ENCODE peak calls at places on chromosomes 6 and 20, in ten cellular contexts. One of them, this sample, is unnamed.

GRCh38 chr6:167568407-167569024 is 243.6 kb downstream of the TTLL2 start:
- DNase-seq in left ventricle myocardium inferior: no peak
- DNase-seq in small intestine: no peak
- DNase-seq in tibial nerve: no peak
- DNase-seq in aorta: no peak
- DNase-seq in HCT116: no peak
- DNase-seq in Peyer's patch: no peak
- DNase-seq in heart left ventricle: no peak
- DNase-seq in cardiac muscle cell: no peak
- DNase-seq in ovary: no peak
- DNase-seq in this sample: no peak

GRCh38 chr6:53009056-53009455 is 14.0 kb upstream of the GSTA4 start:
- DNase-seq in left ventricle myocardium inferior: no peak
- DNase-seq in heart left ventricle: no peak
- DNase-seq in aorta: no peak
- DNase-seq in small intestine: no peak
- DNase-seq in ovary: no peak
- DNase-seq in Peyer's patch: no peak
- DNase-seq in cardiac muscle cell: no peak
- DNase-seq in HCT116: no peak
- DNase-seq in tibial nerve: no peak
- DNase-seq in this sample: no peak

GRCh38 chr20:64105846-64106434 is 1.4 kb downstream of the NPBWR2 start:
- DNase-seq in ovary: no peak
- DNase-seq in small intestine: no peak
- DNase-seq in cardiac muscle cell: no peak
- DNase-seq in HCT116: no peak
- DNase-seq in Peyer's patch: peak
- DNase-seq in aorta: peak
- DNase-seq in tibial nerve: no peak
- DNase-seq in left ventricle myocardium inferior: peak
- DNase-seq in heart left ventricle: peak
- DNase-seq in this sample: peak

GRCh38 chr6:106757722-106758467 is 128.5 kb downstream of the QRSL1 start:
- DNase-seq in HCT116: no peak
- DNase-seq in cardiac muscle cell: no peak
- DNase-seq in left ventricle myocardium inferior: no peak
- DNase-seq in Peyer's patch: no peak
- DNase-seq in small intestine: no peak
- DNase-seq in ovary: no peak
- DNase-seq in heart left ventricle: no peak
- DNase-seq in tibial nerve: no peak
- DNase-seq in aorta: no peak
- DNase-seq in this sample: no peak

GRCh38 chr20:37417857-37418501 is 72.0 kb downstream of the SRC start:
- DNase-seq in Peyer's patch: no peak
- DNase-seq in tibial nerve: no peak
- DNase-seq in aorta: no peak
- DNase-seq in cardiac muscle cell: no peak
- DNase-seq in small intestine: no peak
- DNase-seq in left ventricle myocardium inferior: no peak
- DNase-seq in ovary: no peak
- DNase-seq in HCT116: no peak
- DNase-seq in heart left ventricle: no peak
- DNase-seq in this sample: no peak

GRCh38 chr6:83601119-83601518 is 88.8 kb downstream of the PRSS35 start:
- DNase-seq in heart left ventricle: no peak
- DNase-seq in cardiac muscle cell: no peak
- DNase-seq in aorta: no peak
- DNase-seq in HCT116: no peak
- DNase-seq in Peyer's patch: no peak
- DNase-seq in small intestine: no peak
- DNase-seq in left ventricle myocardium inferior: no peak
- DNase-seq in tibial nerve: no peak
- DNase-seq in ovary: no peak
- DNase-seq in this sample: no peak

GRCh38 chr6:79586548-79586947 is 44.6 kb upstream of the SH3BGRL2 start:
- DNase-seq in ovary: no peak
- DNase-seq in heart left ventricle: no peak
- DNase-seq in left ventricle myocardium inferior: no peak
- DNase-seq in small intestine: peak
- DNase-seq in cardiac muscle cell: peak
- DNase-seq in HCT116: peak
- DNase-seq in aorta: no peak
- DNase-seq in tibial nerve: no peak
- DNase-seq in Peyer's patch: no peak
- DNase-seq in this sample: no peak

GRCh38 chr20:57738484-57738883 is 28.7 kb upstream of the PMEPA1 start:
- DNase-seq in small intestine: peak
- DNase-seq in heart left ventricle: no peak
- DNase-seq in HCT116: no peak
- DNase-seq in cardiac muscle cell: no peak
- DNase-seq in Peyer's patch: no peak
- DNase-seq in aorta: no peak
- DNase-seq in tibial nerve: no peak
- DNase-seq in ovary: no peak
- DNase-seq in left ventricle myocardium inferior: no peak
- DNase-seq in this sample: no peak

GRCh38 chr6:170273191-170273590 is 17.7 kb downstream of the DLL1 start:
- DNase-seq in aorta: peak
- DNase-seq in Peyer's patch: no peak
- DNase-seq in ovary: no peak
- DNase-seq in cardiac muscle cell: no peak
- DNase-seq in heart left ventricle: no peak
- DNase-seq in left ventricle myocardium inferior: no peak
- DNase-seq in HCT116: no peak
- DNase-seq in small intestine: no peak
- DNase-seq in tibial nerve: no peak
- DNase-seq in this sample: no peak

GRCh38 chr6:7701212-7701834 is 24.6 kb upstream of the BMP6 start:
- DNase-seq in tibial nerve: no peak
- DNase-seq in left ventricle myocardium inferior: no peak
- DNase-seq in Peyer's patch: no peak
- DNase-seq in HCT116: no peak
- DNase-seq in cardiac muscle cell: no peak
- DNase-seq in ovary: no peak
- DNase-seq in heart left ventricle: no peak
- DNase-seq in aorta: no peak
- DNase-seq in small intestine: no peak
- DNase-seq in this sample: no peak

GRCh38 chr20:41697861-41698559 is 79.8 kb upstream of the CHD6 start:
- DNase-seq in small intestine: peak
- DNase-seq in aorta: no peak
- DNase-seq in cardiac muscle cell: peak
- DNase-seq in HCT116: no peak
- DNase-seq in heart left ventricle: no peak
- DNase-seq in ovary: no peak
- DNase-seq in tibial nerve: no peak
- DNase-seq in left ventricle myocardium inferior: no peak
- DNase-seq in Peyer's patch: peak
- DNase-seq in this sample: no peak

GRCh38 chr6:89282749-89283148 is 32.4 kb downstream of the GABRR2 start:
- DNase-seq in left ventricle myocardium inferior: no peak
- DNase-seq in Peyer's patch: no peak
- DNase-seq in heart left ventricle: no peak
- DNase-seq in ovary: no peak
- DNase-seq in HCT116: no peak
- DNase-seq in cardiac muscle cell: no peak
- DNase-seq in small intestine: no peak
- DNase-seq in tibial nerve: no peak
- DNase-seq in aorta: no peak
- DNase-seq in this sample: no peak

GRCh38 chr20:58044286-58044685 is 184.2 kb downstream of the ANKRD60 start:
- DNase-seq in small intestine: no peak
- DNase-seq in cardiac muscle cell: no peak
- DNase-seq in left ventricle myocardium inferior: no peak
- DNase-seq in aorta: no peak
- DNase-seq in ovary: no peak
- DNase-seq in heart left ventricle: no peak
- DNase-seq in Peyer's patch: no peak
- DNase-seq in HCT116: no peak
- DNase-seq in tibial nerve: no peak
- DNase-seq in this sample: no peak

GRCh38 chr20:36271639-36272546 is 34.2 kb upstream of the DLGAP4 start:
- DNase-seq in left ventricle myocardium inferior: no peak
- DNase-seq in cardiac muscle cell: no peak
- DNase-seq in heart left ventricle: no peak
- DNase-seq in small intestine: no peak
- DNase-seq in aorta: no peak
- DNase-seq in HCT116: no peak
- DNase-seq in ovary: no peak
- DNase-seq in Peyer's patch: no peak
- DNase-seq in tibial nerve: no peak
- DNase-seq in this sample: no peak

DNA sequence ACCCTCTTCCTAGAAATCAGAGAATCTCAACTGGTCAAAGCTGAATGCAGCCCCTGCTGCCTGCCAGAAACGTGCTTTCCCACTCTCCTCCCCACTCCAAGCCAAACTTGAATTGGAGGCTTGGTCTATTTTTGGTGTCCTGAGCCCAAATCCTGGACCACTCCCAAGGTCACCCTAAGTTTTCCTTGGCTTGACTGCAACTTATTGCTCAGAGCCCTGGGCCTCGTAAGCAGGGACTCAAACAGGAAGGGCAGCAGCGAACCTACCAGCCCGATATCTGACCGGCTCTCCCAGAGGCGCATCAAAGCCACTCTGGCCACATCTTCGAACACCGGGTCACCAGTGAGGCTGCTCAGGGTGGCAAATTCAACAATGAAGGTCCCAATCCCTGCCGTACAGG is 12.7 kb downstream of the EDEM2 start:
- DNase-seq in ovary: peak
- DNase-seq in cardiac muscle cell: peak
- DNase-seq in tibial nerve: peak
- DNase-seq in Peyer's patch: no peak
- DNase-seq in heart left ventricle: peak
- DNase-seq in HCT116: no peak
- DNase-seq in aorta: peak
- DNase-seq in small intestine: no peak
- DNase-seq in left ventricle myocardium inferior: peak
- DNase-seq in this sample: no peak
- H3K27ac ChIP-seq in ovary: no peak
- H3K27ac ChIP-seq in cardiac muscle cell: peak
- H3K27ac ChIP-seq in tibial nerve: no peak
- H3K27ac ChIP-seq in Peyer's patch: no peak
- H3K27ac ChIP-seq in heart left ventricle: peak
- H3K27ac ChIP-seq in HCT116: no peak
- H3K27ac ChIP-seq in aorta: peak
- H3K27ac ChIP-seq in small intestine: no peak
- H3K27ac ChIP-seq in left ventricle myocardium inferior: peak
- H3K27ac ChIP-seq in this sample: no peak

GRCh38 chr20:23086056-23086551 is at the start of gene CD93:
- DNase-seq in cardiac muscle cell: no peak
- DNase-seq in HCT116: no peak
- DNase-seq in aorta: peak
- DNase-seq in Peyer's patch: no peak
- DNase-seq in heart left ventricle: peak
- DNase-seq in small intestine: no peak
- DNase-seq in ovary: peak
- DNase-seq in tibial nerve: no peak
- DNase-seq in left ventricle myocardium inferior: no peak
- DNase-seq in this sample: no peak
- H3K27ac ChIP-seq in cardiac muscle cell: no peak
- H3K27ac ChIP-seq in HCT116: no peak
- H3K27ac ChIP-seq in aorta: peak
- H3K27ac ChIP-seq in Peyer's patch: peak
- H3K27ac ChIP-seq in heart left ventricle: peak
- H3K27ac ChIP-seq in small intestine: no peak
- H3K27ac ChIP-seq in ovary: peak
- H3K27ac ChIP-seq in tibial nerve: peak
- H3K27ac ChIP-seq in left ventricle myocardium inferior: peak
- H3K27ac ChIP-seq in this sample: peak

DNA sequence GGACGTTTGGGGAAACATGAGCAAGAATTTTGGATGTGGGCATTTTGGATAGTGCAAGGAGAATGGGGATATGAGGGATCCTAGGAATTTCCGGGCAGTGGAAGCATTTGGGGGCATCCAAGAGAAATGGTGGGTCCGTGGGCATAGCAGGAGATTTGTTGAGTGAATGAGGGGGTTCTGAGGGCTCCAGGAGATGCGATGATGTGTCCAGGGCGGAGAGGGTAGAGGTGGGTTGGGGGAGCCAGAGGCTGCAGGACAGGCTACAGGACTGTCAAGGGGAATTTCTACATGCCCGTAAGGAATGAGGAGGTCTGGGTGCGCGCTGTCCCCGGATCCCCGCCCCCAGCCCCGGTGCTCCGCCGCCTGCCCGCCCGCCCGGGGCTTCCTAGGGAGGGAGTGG is 364 bp downstream of the FRS3 start:
- DNase-seq in left ventricle myocardium inferior: no peak
- DNase-seq in heart left ventricle: no peak
- DNase-seq in ovary: peak
- DNase-seq in Peyer's patch: no peak
- DNase-seq in aorta: no peak
- DNase-seq in cardiac muscle cell: no peak
- DNase-seq in small intestine: no peak
- DNase-seq in HCT116: no peak
- DNase-seq in tibial nerve: no peak
- DNase-seq in this sample: no peak
- H3K27ac ChIP-seq in left ventricle myocardium inferior: peak
- H3K27ac ChIP-seq in heart left ventricle: peak
- H3K27ac ChIP-seq in ovary: no peak
- H3K27ac ChIP-seq in Peyer's patch: peak
- H3K27ac ChIP-seq in aorta: no peak
- H3K27ac ChIP-seq in cardiac muscle cell: no peak
- H3K27ac ChIP-seq in small intestine: no peak
- H3K27ac ChIP-seq in HCT116: peak
- H3K27ac ChIP-seq in tibial nerve: peak
- H3K27ac ChIP-seq in this sample: no peak

GRCh38 chr6:44942201-44942600 is 385.9 kb upstream of the RUNX2 start:
- DNase-seq in small intestine: no peak
- DNase-seq in left ventricle myocardium inferior: no peak
- DNase-seq in cardiac muscle cell: no peak
- DNase-seq in HCT116: no peak
- DNase-seq in tibial nerve: no peak
- DNase-seq in Peyer's patch: no peak
- DNase-seq in heart left ventricle: no peak
- DNase-seq in ovary: no peak
- DNase-seq in aorta: no peak
- DNase-seq in this sample: no peak
- H3K27ac ChIP-seq in small intestine: no peak
- H3K27ac ChIP-seq in left ventricle myocardium inferior: no peak
- H3K27ac ChIP-seq in cardiac muscle cell: no peak
- H3K27ac ChIP-seq in HCT116: no peak
- H3K27ac ChIP-seq in tibial nerve: no peak
- H3K27ac ChIP-seq in Peyer's patch: no peak
- H3K27ac ChIP-seq in heart left ventricle: no peak
- H3K27ac ChIP-seq in ovary: no peak
- H3K27ac ChIP-seq in aorta: no peak
- H3K27ac ChIP-seq in this sample: no peak

This sample was measured in dorsolateral prefrontal cortex.